ENCODE peak calls at places on chromosomes 1 and 21, in five cellular contexts. W, D, V, Q and E are unnamed samples.

GRCh38 chr1:75725256-75725655 is 747 bp downstream of the ACADM start:
- DNase-seq in W (no peak), D (no peak), V (peak), Q (no peak), E (peak)

GRCh38 chr1:7382971-7383370 is 388.1 kb upstream of the VAMP3 start:
- DNase-seq in W (no peak), D (peak), V (no peak), Q (no peak), E (no peak)

GRCh38 chr1:240350910-240351331 is 259.2 kb downstream of the FMN2 start:
- DNase-seq in W (no peak), D (no peak), V (peak), Q (no peak), E (peak)

GRCh38 chr1:62144238-62144831 is 50.3 kb upstream of the L1TD1 start:
- DNase-seq in W (peak), D (peak), V (peak), Q (peak), E (peak)

GRCh38 chr1:183769956-183770815 is 34.7 kb upstream of the RGL1 start:
- DNase-seq in W (no peak), D (no peak), V (no peak), Q (no peak), E (no peak)

GRCh38 chr1:206419783-206420182 is 50.5 kb upstream of the IKBKE start:
- DNase-seq in W (no peak), D (no peak), V (no peak), Q (no peak), E (peak)

GRCh38 chr1:65554829-65555228 is 134.4 kb downstream of the LEPR start:
- DNase-seq in W (no peak), D (no peak), V (no peak), Q (no peak), E (no peak)

GRCh38 chr21:38784458-38785266 is 21.1 kb upstream of the ETS2 start:
- DNase-seq in W (no peak), D (no peak), V (no peak), Q (no peak), E (peak)

GRCh38 chr21:44846485-44847260 is 26.8 kb downstream of the PTTG1IP start:
- DNase-seq in W (no peak), D (no peak), V (peak), Q (no peak), E (peak)

GRCh38 chr1:41360074-41361027 is 883 bp upstream of the FOXO6 start:
- DNase-seq in W (no peak), D (peak), V (peak), Q (peak), E (peak)

GRCh38 chr1:6475381-6476133 is 9.6 kb upstream of the TNFRSF25 start:
- DNase-seq in W (no peak), D (peak), V (peak), Q (peak), E (peak)

GRCh38 chr1:63915121-63915520 is 141.3 kb downstream of the ROR1 start:
- DNase-seq in W (no peak), D (no peak), V (peak), Q (peak), E (no peak)

GRCh38 chr1:51760872-51761271 is 117.7 kb downstream of the NRDC start:
- DNase-seq in W (no peak), D (no peak), V (no peak), Q (no peak), E (no peak)

GRCh38 chr1:153805042-153805745 is 30.0 kb downstream of the SLC27A3 start:
- DNase-seq in W (no peak), D (no peak), V (peak), Q (no peak), E (peak)

GRCh38 chr1:59128784-59129227 is 168.1 kb upstream of the FGGY start:
- DNase-seq in W (peak), D (no peak), V (no peak), Q (no peak), E (no peak)

GRCh38 chr1:153962088-153963029 is 978 bp downstream of the SLC39A1 start:
- DNase-seq in W (no peak), D (no peak), V (peak), Q (no peak), E (peak)

GRCh38 chr1:186876436-186876835 is 47.7 kb downstream of the PLA2G4A start:
- DNase-seq in W (no peak), D (no peak), V (no peak), Q (no peak), E (no peak)

GRCh38 chr1:7253988-7254587 is 468.8 kb downstream of the CAMTA1 start:
- DNase-seq in W (no peak), D (no peak), V (no peak), Q (no peak), E (no peak)

GRCh38 chr1:191206808-191207207 is 729.1 kb upstream of the BRINP3 start:
- DNase-seq in W (no peak), D (no peak), V (no peak), Q (no peak), E (no peak)

GRCh38 chr21:46152939-46153258 is 2.5 kb downstream of the FTCD start:
- DNase-seq in W (no peak), D (no peak), V (no peak), Q (no peak), E (no peak)

GRCh38 chr1:108947871-108948525 is 15.3 kb downstream of the CLCC1 start:
- DNase-seq in W (no peak), D (no peak), V (no peak), Q (peak), E (no peak)

GRCh38 chr21:43366656-43367055 is 60.3 kb downstream of the SIK1 start:
- DNase-seq in W (no peak), D (no peak), V (no peak), Q (no peak), E (no peak)

GRCh38 chr1:117061986-117062415 is 1.9 kb downstream of the TTF2 start:
- DNase-seq in W (no peak), D (no peak), V (peak), Q (no peak), E (no peak)

GRCh38 chr1:227335587-227336020 is 17.3 kb upstream of the CDC42BPA start:
- DNase-seq in W (no peak), D (no peak), V (no peak), Q (no peak), E (no peak)

GRCh38 chr1:86778510-86779218 is 74.3 kb downstream of the SH3GLB1 start:
- DNase-seq in W (no peak), D (no peak), V (no peak), Q (no peak), E (peak)

GRCh38 chr1:180611016-180611930 is 20.5 kb upstream of the XPR1 start:
- DNase-seq in W (no peak), D (no peak), V (no peak), Q (no peak), E (peak)

GRCh38 chr1:228340686-228341449 is 65.8 kb downstream of the TRIM11 start:
- DNase-seq in W (no peak), D (peak), V (no peak), Q (peak), E (peak)

GRCh38 chr1:23171181-23171755 is 2.6 kb upstream of the LUZP1 start:
- DNase-seq in W (no peak), D (no peak), V (no peak), Q (no peak), E (no peak)
- H2AFZ ChIP-seq in W (no peak), D (no peak), V (no peak), Q (no peak), E (no peak)

GRCh38 chr1:35211113-35211399 is 18.1 kb upstream of the SFPQ start:
- DNase-seq in W (no peak), D (no peak), V (no peak), Q (no peak), E (no peak)
- H2BK12ac ChIP-seq in W (no peak), D (peak), V (no peak), Q (no peak), E (no peak)

DNA sequence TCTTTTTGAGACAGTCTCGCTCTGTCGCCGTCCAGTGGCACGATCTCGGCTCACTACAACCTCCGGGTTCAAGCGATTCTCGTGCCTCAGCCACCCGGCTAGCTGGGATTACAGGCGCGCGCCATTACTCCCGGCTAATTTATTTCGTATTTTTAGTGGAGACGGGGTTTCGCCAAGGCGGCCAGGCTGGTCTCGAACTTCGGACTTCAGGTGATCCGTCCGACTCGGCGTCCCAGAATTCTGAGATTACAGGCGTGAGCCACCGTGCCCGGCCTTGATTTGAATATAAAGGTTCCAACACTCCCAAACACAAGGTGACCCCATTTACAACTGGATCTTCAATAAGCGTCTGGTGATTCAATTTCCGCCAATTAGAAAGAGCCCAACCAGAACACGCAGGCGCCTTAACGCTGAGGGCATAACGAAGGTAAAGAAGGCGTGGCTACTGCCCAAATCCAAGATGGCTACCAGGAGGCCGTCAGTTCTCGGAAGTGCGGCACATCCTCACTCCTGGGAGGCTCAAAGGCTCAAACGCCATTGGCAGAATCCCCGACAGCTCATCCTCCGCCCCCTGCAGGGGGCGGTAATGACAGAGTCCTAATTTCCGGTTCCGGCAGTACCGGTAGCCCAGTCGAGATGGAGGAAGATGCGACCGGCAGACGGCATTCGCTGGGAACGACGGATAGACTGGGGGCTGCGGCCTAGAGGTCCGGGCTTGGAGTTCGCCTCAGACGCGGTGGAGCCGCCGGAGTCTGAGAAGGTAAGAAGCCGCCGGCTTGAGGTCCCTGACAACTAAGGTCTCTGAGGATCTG is at the start of gene SLC25A44:
- DNase-seq in W (peak), D (peak), V (peak), Q (peak), E (peak)
- H2AFZ ChIP-seq in W (peak), D (no peak), V (peak), Q (no peak), E (peak)

GRCh38 chr1:26158271-26159112 is at the start of gene FAM110D:
- DNase-seq in W (no peak), D (no peak), V (no peak), Q (no peak), E (no peak)

GRCh38 chr1:26155370-26156284 is 3.3 kb upstream of the FAM110D start:
- DNase-seq in W (no peak), D (no peak), V (no peak), Q (no peak), E (no peak)

GRCh38 chr1:26156285-26157038 is 2.4 kb upstream of the FAM110D start:
- DNase-seq in W (no peak), D (peak), V (no peak), Q (peak), E (no peak)

GRCh38 chr1:26153966-26154572 is 4.8 kb upstream of the FAM110D start:
- DNase-seq in W (no peak), D (no peak), V (no peak), Q (no peak), E (no peak)

DNA sequence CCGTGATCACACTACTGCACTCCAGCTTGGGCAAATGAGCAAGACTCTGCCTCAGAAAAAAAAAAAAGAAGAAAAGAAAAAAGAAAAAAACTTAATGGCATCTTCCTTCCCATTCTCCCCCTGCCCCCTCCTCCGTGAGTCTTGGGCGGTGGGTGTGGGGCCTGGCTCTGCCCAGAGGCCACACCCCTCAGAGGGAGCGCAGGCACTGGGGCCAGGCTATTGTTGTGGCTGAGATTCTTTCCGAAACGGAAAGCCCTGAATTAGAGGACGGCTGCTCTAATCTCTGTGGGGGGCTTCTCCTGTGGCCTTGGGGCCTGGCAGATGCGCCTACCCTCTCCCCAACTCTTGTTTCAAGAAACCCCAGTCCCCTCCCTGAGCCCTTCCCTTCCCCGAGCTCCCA is 4.1 kb upstream of the FAM110D start:
- DNase-seq in W (no peak), D (peak), V (no peak), Q (no peak), E (no peak)
- H2BK12ac ChIP-seq in W (no peak), D (no peak), V (no peak), Q (no peak), E (no peak)

GRCh38 chr1:10623391-10624145 is 148.8 kb downstream of the PEX14 start:
- DNase-seq in W (no peak), D (no peak), V (no peak), Q (peak), E (no peak)
- H2AFZ ChIP-seq in W (no peak), D (no peak), V (no peak), Q (no peak), E (no peak)

DNA sequence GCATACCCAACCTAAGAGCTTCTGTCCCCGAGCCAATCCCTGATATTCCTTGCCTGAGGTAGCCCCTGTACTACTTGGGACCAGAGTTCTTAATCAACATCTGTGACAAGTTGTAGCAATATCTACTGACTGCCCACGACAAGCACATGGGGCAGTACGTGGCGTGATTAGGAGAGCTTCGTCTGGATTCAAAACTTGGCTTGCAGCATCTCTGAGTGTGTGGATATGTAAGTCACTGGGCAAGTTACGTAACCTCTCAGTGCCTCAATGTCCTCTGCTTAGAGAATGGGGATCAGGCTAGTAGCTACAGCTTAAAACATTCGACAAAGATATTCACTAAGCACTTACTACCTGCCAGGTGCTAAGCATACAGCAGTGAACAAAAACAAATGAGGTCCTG is 5.0 kb downstream of the HSPG2 start:
- DNase-seq in W (no peak), D (no peak), V (peak), Q (no peak), E (no peak)
- H2BK12ac ChIP-seq in W (no peak), D (no peak), V (peak), Q (no peak), E (peak)

DNA sequence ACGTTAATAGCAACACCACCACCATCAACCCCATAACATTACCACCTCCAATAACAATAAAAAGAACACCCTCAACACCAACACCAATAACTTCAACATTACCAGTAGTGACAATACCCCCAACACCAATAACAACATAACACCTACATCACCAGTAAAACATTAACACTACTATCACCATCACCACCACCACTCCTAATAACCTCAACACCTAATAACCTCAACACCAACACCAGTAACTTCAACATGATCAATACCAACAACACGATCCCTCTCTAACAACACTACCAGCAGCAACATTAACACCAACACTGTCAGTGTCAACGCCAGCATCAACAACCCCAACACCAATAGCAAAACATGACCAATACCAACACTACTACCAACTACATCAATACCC is 57.2 kb downstream of the TAS1R2 start:
- DNase-seq in W (no peak), D (no peak), V (no peak), Q (no peak), E (no peak)
- H2AFZ ChIP-seq in W (no peak), D (no peak), V (no peak), Q (no peak), E (no peak)

GRCh38 chr1:29836626-29837305 is 600.4 kb downstream of the PTPRU start:
- DNase-seq in W (no peak), D (peak), V (no peak), Q (peak), E (no peak)
- H2BK12ac ChIP-seq in W (peak), D (no peak), V (no peak), Q (no peak), E (no peak)

GRCh38 chr1:60866884-60867648 is 215.3 kb upstream of the NFIA start:
- DNase-seq in W (no peak), D (no peak), V (no peak), Q (no peak), E (peak)
- H2AFZ ChIP-seq in W (no peak), D (no peak), V (no peak), Q (no peak), E (no peak)

DNA sequence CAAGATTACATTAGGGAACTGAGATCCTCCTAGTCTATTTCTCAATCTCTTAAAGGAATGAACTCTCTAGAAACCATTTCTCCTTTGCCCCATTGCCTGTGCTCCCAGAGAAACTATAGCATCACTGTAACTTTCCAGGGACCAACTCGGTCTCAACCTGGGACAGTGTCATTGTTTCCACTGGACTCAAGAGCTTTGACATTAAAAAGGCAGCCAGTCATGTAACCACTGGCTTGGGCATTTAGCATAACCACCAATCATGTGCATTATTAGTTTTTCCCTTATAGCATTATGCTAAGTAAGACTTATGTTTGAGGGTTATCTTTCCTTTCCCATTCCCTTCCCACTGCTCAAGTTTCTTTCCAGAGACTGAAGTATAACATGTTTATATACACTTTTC is 18.2 kb downstream of the TEX38 start:
- DNase-seq in W (no peak), D (no peak), V (no peak), Q (no peak), E (no peak)
- H2BK12ac ChIP-seq in W (no peak), D (no peak), V (no peak), Q (no peak), E (no peak)